ENCODE peak calls at places on chromosomes 12 and 14, in seven cellular contexts. One of them, this sample, is unnamed.

GRCh38 chr14:79659995-79660975 is 551.0 kb downstream of the DIO2 start:
- DNase-seq in RCC 7860: no peak
- DNase-seq in aorta: no peak
- DNase-seq in RKO: no peak
- DNase-seq in skeletal muscle cell: no peak
- DNase-seq in Caco-2: no peak
- DNase-seq in T follicular helper cell: no peak
- DNase-seq in this sample: no peak

GRCh38 chr14:74704656-74705055 is 8.2 kb downstream of the AREL1 start:
- DNase-seq in RCC 7860: no peak
- DNase-seq in aorta: no peak
- DNase-seq in RKO: no peak
- DNase-seq in skeletal muscle cell: no peak
- DNase-seq in Caco-2: no peak
- DNase-seq in T follicular helper cell: no peak
- DNase-seq in this sample: no peak

GRCh38 chr12:57609781-57610552 is 1.3 kb upstream of the ARHGEF25 start:
- DNase-seq in RCC 7860: no peak
- DNase-seq in aorta: no peak
- DNase-seq in RKO: no peak
- DNase-seq in skeletal muscle cell: no peak
- DNase-seq in Caco-2: no peak
- DNase-seq in T follicular helper cell: no peak
- DNase-seq in this sample: no peak

GRCh38 chr12:107631715-107632114 is 53.9 kb upstream of the PWP1 start:
- DNase-seq in RCC 7860: no peak
- DNase-seq in aorta: no peak
- DNase-seq in RKO: no peak
- DNase-seq in skeletal muscle cell: no peak
- DNase-seq in Caco-2: peak
- DNase-seq in T follicular helper cell: no peak
- DNase-seq in this sample: no peak

GRCh38 chr14:75010472-75010871 is 7.8 kb downstream of the EIF2B2 start:
- DNase-seq in RCC 7860: no peak
- DNase-seq in aorta: no peak
- DNase-seq in RKO: no peak
- DNase-seq in skeletal muscle cell: no peak
- DNase-seq in Caco-2: no peak
- DNase-seq in T follicular helper cell: no peak
- DNase-seq in this sample: no peak

GRCh38 chr14:94805726-94806288 is 35.9 kb upstream of the GSC start:
- DNase-seq in RCC 7860: no peak
- DNase-seq in aorta: no peak
- DNase-seq in RKO: no peak
- DNase-seq in skeletal muscle cell: no peak
- DNase-seq in Caco-2: no peak
- DNase-seq in T follicular helper cell: no peak
- DNase-seq in this sample: no peak

GRCh38 chr12:94289551-94290312 is 141.4 kb downstream of the PLXNC1 start:
- DNase-seq in RCC 7860: no peak
- DNase-seq in aorta: no peak
- DNase-seq in RKO: no peak
- DNase-seq in skeletal muscle cell: peak
- DNase-seq in Caco-2: no peak
- DNase-seq in T follicular helper cell: no peak
- DNase-seq in this sample: peak

GRCh38 chr12:6390084-6390799 is 6.3 kb downstream of the LTBR start:
- DNase-seq in RCC 7860: no peak
- DNase-seq in aorta: no peak
- DNase-seq in RKO: no peak
- DNase-seq in skeletal muscle cell: no peak
- DNase-seq in Caco-2: no peak
- DNase-seq in T follicular helper cell: no peak
- DNase-seq in this sample: no peak

GRCh38 chr14:105473677-105474477 is 744 bp upstream of the CRIP2 start:
- DNase-seq in RCC 7860: peak
- DNase-seq in aorta: peak
- DNase-seq in RKO: peak
- DNase-seq in skeletal muscle cell: peak
- DNase-seq in Caco-2: peak
- DNase-seq in T follicular helper cell: peak
- DNase-seq in this sample: peak

GRCh38 chr14:34817768-34818167 is 57.4 kb downstream of the BAZ1A start:
- DNase-seq in RCC 7860: no peak
- DNase-seq in aorta: no peak
- DNase-seq in RKO: no peak
- DNase-seq in skeletal muscle cell: no peak
- DNase-seq in Caco-2: no peak
- DNase-seq in T follicular helper cell: no peak
- DNase-seq in this sample: no peak

GRCh38 chr12:48015954-48016353 is 11.7 kb upstream of the COL2A1 start:
- DNase-seq in RCC 7860: no peak
- DNase-seq in aorta: no peak
- DNase-seq in RKO: no peak
- DNase-seq in skeletal muscle cell: no peak
- DNase-seq in Caco-2: no peak
- DNase-seq in T follicular helper cell: no peak
- DNase-seq in this sample: no peak

GRCh38 chr14:71852201-71852600 is 80.0 kb upstream of the RGS6 start:
- DNase-seq in RCC 7860: no peak
- DNase-seq in aorta: no peak
- DNase-seq in RKO: no peak
- DNase-seq in skeletal muscle cell: no peak
- DNase-seq in Caco-2: no peak
- DNase-seq in T follicular helper cell: no peak
- DNase-seq in this sample: no peak

GRCh38 chr14:100030441-100031153 is 34.6 kb upstream of the EVL start:
- DNase-seq in RCC 7860: peak
- DNase-seq in aorta: no peak
- DNase-seq in RKO: peak
- DNase-seq in skeletal muscle cell: peak
- DNase-seq in Caco-2: no peak
- DNase-seq in T follicular helper cell: no peak
- DNase-seq in this sample: peak

GRCh38 chr14:32512813-32513212 is 183.7 kb downstream of the AKAP6 start:
- DNase-seq in RCC 7860: no peak
- DNase-seq in aorta: no peak
- DNase-seq in RKO: no peak
- DNase-seq in skeletal muscle cell: no peak
- DNase-seq in Caco-2: no peak
- DNase-seq in T follicular helper cell: no peak
- DNase-seq in this sample: no peak

GRCh38 chr12:96026331-96026730 is 9.1 kb downstream of the LTA4H start:
- DNase-seq in RCC 7860: no peak
- DNase-seq in aorta: no peak
- DNase-seq in RKO: no peak
- DNase-seq in skeletal muscle cell: no peak
- DNase-seq in Caco-2: no peak
- DNase-seq in T follicular helper cell: no peak
- DNase-seq in this sample: no peak

GRCh38 chr12:121264135-121264534 is 32.4 kb downstream of the CAMKK2 start:
- DNase-seq in RCC 7860: no peak
- DNase-seq in aorta: peak
- DNase-seq in RKO: no peak
- DNase-seq in skeletal muscle cell: no peak
- DNase-seq in Caco-2: no peak
- DNase-seq in T follicular helper cell: no peak
- DNase-seq in this sample: no peak

GRCh38 chr14:61177279-61178225 is 103.6 kb downstream of the TMEM30B start:
- DNase-seq in RCC 7860: peak
- DNase-seq in aorta: no peak
- DNase-seq in RKO: peak
- DNase-seq in skeletal muscle cell: no peak
- DNase-seq in Caco-2: no peak
- DNase-seq in T follicular helper cell: no peak
- DNase-seq in this sample: peak

GRCh38 chr12:31326689-31327659 is 1.0 kb upstream of the SINHCAF start:
- DNase-seq in RCC 7860: no peak
- DNase-seq in aorta: no peak
- DNase-seq in RKO: no peak
- DNase-seq in skeletal muscle cell: no peak
- DNase-seq in Caco-2: no peak
- DNase-seq in T follicular helper cell: no peak
- DNase-seq in this sample: no peak

GRCh38 chr12:68121143-68121542 is 38.4 kb downstream of the IFNG start:
- DNase-seq in RCC 7860: no peak
- DNase-seq in aorta: no peak
- DNase-seq in RKO: no peak
- DNase-seq in skeletal muscle cell: no peak
- DNase-seq in Caco-2: no peak
- DNase-seq in T follicular helper cell: no peak
- DNase-seq in this sample: no peak

GRCh38 chr12:45948546-45948945 is 41.8 kb downstream of the SCAF11 start:
- DNase-seq in RCC 7860: no peak
- DNase-seq in aorta: no peak
- DNase-seq in RKO: no peak
- DNase-seq in skeletal muscle cell: no peak
- DNase-seq in Caco-2: no peak
- DNase-seq in T follicular helper cell: no peak
- DNase-seq in this sample: no peak

GRCh38 chr12:130196827-130197226 is 34.6 kb downstream of the FZD10 start:
- DNase-seq in RCC 7860: no peak
- DNase-seq in aorta: no peak
- DNase-seq in RKO: no peak
- DNase-seq in skeletal muscle cell: no peak
- DNase-seq in Caco-2: no peak
- DNase-seq in T follicular helper cell: no peak
- DNase-seq in this sample: no peak

GRCh38 chr14:69038449-69039286 is 59.6 kb upstream of the ACTN1 start:
- DNase-seq in RCC 7860: peak
- DNase-seq in aorta: no peak
- DNase-seq in RKO: no peak
- DNase-seq in skeletal muscle cell: peak
- DNase-seq in Caco-2: no peak
- DNase-seq in T follicular helper cell: no peak
- DNase-seq in this sample: no peak

GRCh38 chr12:66074561-66074960 is 56.0 kb downstream of the LLPH start:
- DNase-seq in RCC 7860: no peak
- DNase-seq in aorta: no peak
- DNase-seq in RKO: no peak
- DNase-seq in skeletal muscle cell: no peak
- DNase-seq in Caco-2: no peak
- DNase-seq in T follicular helper cell: no peak
- DNase-seq in this sample: no peak

GRCh38 chr14:77318006-77318553 is 2.6 kb downstream of the POMT2 start:
- DNase-seq in RCC 7860: no peak
- DNase-seq in aorta: no peak
- DNase-seq in RKO: no peak
- DNase-seq in skeletal muscle cell: no peak
- DNase-seq in Caco-2: no peak
- DNase-seq in T follicular helper cell: no peak
- DNase-seq in this sample: no peak

GRCh38 chr12:67268335-67268895 is 743 bp upstream of the CAND1 start:
- DNase-seq in RCC 7860: peak
- DNase-seq in aorta: peak
- DNase-seq in RKO: peak
- DNase-seq in skeletal muscle cell: peak
- DNase-seq in Caco-2: peak
- DNase-seq in T follicular helper cell: peak
- DNase-seq in this sample: peak